ENCODE peak calls at places on chromosomes 4 and X, in nine cellular contexts. V is right lobe of liver, M is heart left ventricle, C is H54, L is uterus, G is A549, R is HepG2, O is stomach, Z is HCT116. X is an unnamed sample.

GRCh38 chr4:133151301-133151680 is 2.2 kb downstream of the PCDH10 start:
- DNase-seq in V (no peak), M (no peak), C (no peak), L (no peak), G (no peak), R (no peak), O (no peak), Z (no peak), X (peak; percentile 48)

GRCh38 chrX:10015711-10016515 is 48.8 kb downstream of the CLDN34 start:
- DNase-seq in V (peak; percentile 40), M (peak; percentile 70), C (no peak), L (peak; percentile 33), G (no peak), R (no peak), O (no peak), Z (no peak), X (peak; percentile 75)

GRCh38 chr4:118280501-118281218 is 72.1 kb downstream of the PRSS12 start:
- DNase-seq in V (no peak), M (peak; percentile 31), C (no peak), L (peak; percentile 18), G (peak; percentile 18), R (peak; percentile 74), O (peak; percentile 55), Z (peak; percentile 67), X (no peak)

GRCh38 chr4:141155586-141155985 is 22.3 kb upstream of the RNF150 start:
- DNase-seq in V (no peak), M (no peak), C (no peak), L (no peak), G (no peak), R (no peak), O (no peak), Z (no peak), X (no peak)

GRCh38 chrX:105910563-105911105 is 88.3 kb downstream of the NRK start:
- DNase-seq in V (no peak), M (no peak), C (no peak), L (no peak), G (no peak), R (no peak), O (no peak), Z (no peak), X (no peak)

GRCh38 chrX:17923546-17923945 is 62.4 kb upstream of the RAI2 start:
- DNase-seq in V (no peak), M (no peak), C (no peak), L (no peak), G (no peak), R (no peak), O (no peak), Z (no peak), X (no peak)

GRCh38 chrX:68677998-68678397 is 30.5 kb downstream of the STARD8 start:
- DNase-seq in V (no peak), M (no peak), C (no peak), L (no peak), G (no peak), R (no peak), O (no peak), Z (no peak), X (no peak)

GRCh38 chr4:165326831-165327210 is 648 bp upstream of the MSMO1 start:
- DNase-seq in V (peak; percentile 61), M (peak; percentile 27), C (no peak), L (peak; percentile 42), G (peak; percentile 14), R (peak; percentile 57), O (no peak), Z (no peak), X (no peak)

GRCh38 chr4:81912420-81912819 is 440.7 kb upstream of the RASGEF1B start:
- DNase-seq in V (no peak), M (no peak), C (no peak), L (no peak), G (no peak), R (no peak), O (no peak), Z (no peak), X (no peak)

GRCh38 chr4:74441744-74442143 is 3.2 kb upstream of the AREG start:
- DNase-seq in V (no peak), M (no peak), C (no peak), L (no peak), G (no peak), R (no peak), O (no peak), Z (no peak), X (no peak)

GRCh38 chr4:139501117-139501516 is 47.2 kb downstream of the RAB33B start:
- DNase-seq in V (no peak), M (no peak), C (no peak), L (no peak), G (no peak), R (no peak), O (no peak), Z (no peak), X (no peak)

GRCh38 chr4:151644625-151645024 is 116.2 kb downstream of the GATB start:
- DNase-seq in V (no peak), M (no peak), C (peak; percentile 5), L (no peak), G (no peak), R (peak; percentile 44), O (no peak), Z (peak; percentile 10), X (no peak)

GRCh38 chr4:152684587-152684986 is 4.8 kb upstream of the TMEM154 start:
- DNase-seq in V (no peak), M (no peak), C (no peak), L (no peak), G (no peak), R (no peak), O (no peak), Z (no peak), X (no peak)

GRCh38 chr4:179307297-179308136 is 1865.3 kb upstream of the AGA start:
- DNase-seq in V (no peak), M (no peak), C (no peak), L (no peak), G (peak; percentile 1), R (peak; percentile 24), O (no peak), Z (peak; percentile 42), X (no peak)

GRCh38 chr4:41287005-41287404 is 30.3 kb downstream of the UCHL1 start:
- DNase-seq in V (no peak), M (no peak), C (no peak), L (no peak), G (no peak), R (no peak), O (no peak), Z (no peak), X (no peak)

GRCh38 chr4:186191266-186192067 is at the start of gene CYP4V2:
- DNase-seq in V (peak; percentile 91), M (peak; percentile 90), C (peak; percentile 63), L (peak; percentile 79), G (peak; percentile 42), R (peak; percentile 60), O (peak; percentile 87), Z (peak; percentile 51), X (peak; percentile 91)
- TF ChIP-seq POLR2A in V (peak; percentile 75), M (no peak), C (peak; percentile 58), L (peak; percentile 60), G (peak; percentile 21), R (peak; percentile 65), O (no peak), Z (peak; percentile 53), X (no peak)

DNA sequence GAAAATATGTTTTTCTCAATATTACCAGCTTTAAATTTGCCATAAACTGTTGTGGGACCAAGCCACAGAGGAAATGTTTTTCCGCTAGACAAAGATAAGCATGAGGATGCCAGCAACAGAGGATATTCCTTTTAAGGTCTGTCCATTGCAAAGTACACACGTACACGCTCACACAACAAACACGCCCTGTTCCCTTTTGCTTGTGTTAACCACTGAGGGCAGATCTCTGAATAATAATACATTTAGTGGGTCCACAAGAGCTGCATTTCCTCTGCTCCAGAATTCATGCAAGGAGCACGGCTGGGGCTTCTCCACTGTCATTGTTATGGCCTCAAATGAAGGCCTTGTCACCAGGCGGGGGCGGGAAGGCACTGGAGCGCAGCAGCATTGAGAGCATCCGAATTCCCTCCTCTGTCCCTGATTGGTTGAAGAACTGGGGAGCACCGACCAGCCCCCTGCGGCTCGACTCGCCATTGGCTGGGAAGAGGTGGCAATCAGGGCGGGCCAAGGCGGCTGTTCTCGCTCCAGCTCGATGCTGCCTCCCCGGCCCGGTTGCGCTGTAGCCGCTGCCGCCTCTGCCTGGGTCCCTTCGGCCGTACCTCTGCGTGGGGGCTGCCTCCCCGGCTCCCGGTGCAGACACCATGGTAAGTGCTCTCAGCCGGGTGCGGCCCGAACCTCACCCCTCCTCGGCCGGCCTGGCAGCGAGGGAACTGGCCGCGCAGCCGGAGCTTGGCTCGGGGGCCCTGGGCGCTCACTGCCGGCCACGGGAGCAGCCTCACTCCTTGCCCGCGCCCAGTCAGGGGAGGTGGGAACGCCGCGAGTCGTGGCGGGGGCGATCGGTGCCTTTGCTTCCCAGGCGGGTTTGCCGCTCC is at the start of gene GUCY1B1:
- DNase-seq in V (peak; percentile 94), M (peak; percentile 97), C (peak; percentile 85), L (peak; percentile 95), G (peak; percentile 76), R (no peak), O (peak; percentile 81), Z (no peak), X (peak; percentile 98)
- TF ChIP-seq POLR2A in V (peak; percentile 31), M (no peak), C (peak; percentile 43), L (peak; percentile 59), G (no peak), R (no peak), O (no peak), Z (no peak), X (peak; percentile 38)

GRCh38 chrX:40080896-40081678 is 16.7 kb downstream of the BCOR start:
- DNase-seq in V (no peak), M (no peak), C (no peak), L (no peak), G (no peak), R (no peak), O (no peak), Z (no peak), X (no peak)
- TF ChIP-seq POLR2A in V (no peak), M (no peak), C (no peak), L (no peak), G (no peak), R (no peak), O (no peak), Z (no peak), X (no peak)

DNA sequence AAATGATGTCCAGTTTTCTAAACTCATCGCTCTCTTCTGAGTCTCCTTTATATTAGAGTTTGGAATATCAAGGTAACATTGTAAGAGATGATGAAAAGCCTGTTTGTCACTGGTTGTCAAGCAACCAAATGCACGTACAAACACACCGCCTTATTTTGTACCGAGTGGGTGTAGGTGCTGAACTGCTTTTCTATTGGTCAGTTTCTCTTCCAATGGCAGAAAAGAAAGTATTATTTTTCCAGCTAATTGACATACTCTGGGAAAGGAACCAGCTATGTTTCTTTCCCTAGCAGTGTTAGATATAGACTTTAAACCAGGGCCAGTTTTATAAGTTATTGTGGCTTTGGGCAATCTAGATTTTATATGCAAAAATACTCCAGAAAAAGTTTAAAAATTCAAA is 6.6 kb upstream of the PPM1K start:
- DNase-seq in V (no peak), M (no peak), C (no peak), L (peak; percentile 58), G (no peak), R (no peak), O (no peak), Z (peak; percentile 3), X (no peak)
- TF ChIP-seq POLR2A in V (no peak), M (no peak), C (no peak), L (no peak), G (no peak), R (no peak), O (no peak), Z (no peak), X (no peak)